ENCODE peak calls at places on chromosomes 13 and 19, in eight cellular contexts. One of them, this sample, is unnamed.

GRCh38 chr13:34750078-34750703 is 191.9 kb upstream of the NBEA start:
- DNase-seq in stimulated activated CD4-positive, alpha-beta T cell treated with anti-CD3 and anti-CD28 coated beads, Interleukin-12 subunit alpha, Interleukin-12 subunit beta, amount 100 ng/mL, for 48 hours: no peak
- DNase-seq in HEK293T: no peak
- DNase-seq in left colon: peak; percentile 31
- DNase-seq in lower lobe of right lung: peak; percentile 44
- DNase-seq in neural crest cell: no peak
- DNase-seq in stimulated activated CD8-positive, alpha-beta memory T cell treated with anti-CD3 and anti-CD28 coated beads, Interleukin-2, amount 100 ng/mL, for 48 hours: no peak
- DNase-seq in stimulated activated naive CD8-positive, alpha-beta T cell treated with anti-CD3 and anti-CD28 coated beads, Interleukin-15, Interleukin-2, amounts not matched to agents 100 U/mL and 50 U/mL, for 24 hours: no peak
- DNase-seq in this sample: no peak

GRCh38 chr19:51020988-51021651 is 1.6 kb upstream of the KLK10 start:
- DNase-seq in left colon: no peak
- DNase-seq in stimulated activated CD4-positive, alpha-beta T cell treated with anti-CD3 and anti-CD28 coated beads, Interleukin-12 subunit alpha, Interleukin-12 subunit beta, amount 100 ng/mL, for 48 hours: no peak
- DNase-seq in HEK293T: peak; percentile 34
- DNase-seq in stimulated activated CD8-positive, alpha-beta memory T cell treated with anti-CD3 and anti-CD28 coated beads, Interleukin-2, amount 100 ng/mL, for 48 hours: no peak
- DNase-seq in lower lobe of right lung: no peak
- DNase-seq in stimulated activated naive CD8-positive, alpha-beta T cell treated with anti-CD3 and anti-CD28 coated beads, Interleukin-15, Interleukin-2, amounts not matched to agents 100 U/mL and 50 U/mL, for 24 hours: no peak
- DNase-seq in neural crest cell: no peak
- DNase-seq in this sample: no peak

GRCh38 chr13:66341978-66342377 is 888.2 kb downstream of the PCDH9 start:
- DNase-seq in stimulated activated naive CD8-positive, alpha-beta T cell treated with anti-CD3 and anti-CD28 coated beads, Interleukin-15, Interleukin-2, amounts not matched to agents 100 U/mL and 50 U/mL, for 24 hours: no peak
- DNase-seq in lower lobe of right lung: no peak
- DNase-seq in neural crest cell: no peak
- DNase-seq in stimulated activated CD8-positive, alpha-beta memory T cell treated with anti-CD3 and anti-CD28 coated beads, Interleukin-2, amount 100 ng/mL, for 48 hours: no peak
- DNase-seq in HEK293T: no peak
- DNase-seq in stimulated activated CD4-positive, alpha-beta T cell treated with anti-CD3 and anti-CD28 coated beads, Interleukin-12 subunit alpha, Interleukin-12 subunit beta, amount 100 ng/mL, for 48 hours: no peak
- DNase-seq in left colon: no peak
- DNase-seq in this sample: no peak

GRCh38 chr13:26605845-26606244 is 48.4 kb downstream of the WASF3 start:
- DNase-seq in stimulated activated CD8-positive, alpha-beta memory T cell treated with anti-CD3 and anti-CD28 coated beads, Interleukin-2, amount 100 ng/mL, for 48 hours: no peak
- DNase-seq in lower lobe of right lung: no peak
- DNase-seq in HEK293T: peak; percentile 24
- DNase-seq in neural crest cell: no peak
- DNase-seq in stimulated activated naive CD8-positive, alpha-beta T cell treated with anti-CD3 and anti-CD28 coated beads, Interleukin-15, Interleukin-2, amounts not matched to agents 100 U/mL and 50 U/mL, for 24 hours: no peak
- DNase-seq in left colon: no peak
- DNase-seq in stimulated activated CD4-positive, alpha-beta T cell treated with anti-CD3 and anti-CD28 coated beads, Interleukin-12 subunit alpha, Interleukin-12 subunit beta, amount 100 ng/mL, for 48 hours: no peak
- DNase-seq in this sample: no peak

GRCh38 chr19:12965017-12965811 is 4.2 kb upstream of the DAND5 start:
- DNase-seq in lower lobe of right lung: peak; percentile 87
- DNase-seq in stimulated activated CD4-positive, alpha-beta T cell treated with anti-CD3 and anti-CD28 coated beads, Interleukin-12 subunit alpha, Interleukin-12 subunit beta, amount 100 ng/mL, for 48 hours: peak; percentile 79
- DNase-seq in stimulated activated CD8-positive, alpha-beta memory T cell treated with anti-CD3 and anti-CD28 coated beads, Interleukin-2, amount 100 ng/mL, for 48 hours: peak; percentile 80
- DNase-seq in neural crest cell: peak; percentile 81
- DNase-seq in stimulated activated naive CD8-positive, alpha-beta T cell treated with anti-CD3 and anti-CD28 coated beads, Interleukin-15, Interleukin-2, amounts not matched to agents 100 U/mL and 50 U/mL, for 24 hours: peak; percentile 91
- DNase-seq in left colon: peak; percentile 86
- DNase-seq in HEK293T: peak; percentile 87
- DNase-seq in this sample: peak; percentile 58

GRCh38 chr19:44809856-44810554 is 1.1 kb downstream of the BCAM start:
- DNase-seq in HEK293T: no peak
- DNase-seq in left colon: no peak
- DNase-seq in stimulated activated CD4-positive, alpha-beta T cell treated with anti-CD3 and anti-CD28 coated beads, Interleukin-12 subunit alpha, Interleukin-12 subunit beta, amount 100 ng/mL, for 48 hours: no peak
- DNase-seq in stimulated activated naive CD8-positive, alpha-beta T cell treated with anti-CD3 and anti-CD28 coated beads, Interleukin-15, Interleukin-2, amounts not matched to agents 100 U/mL and 50 U/mL, for 24 hours: no peak
- DNase-seq in stimulated activated CD8-positive, alpha-beta memory T cell treated with anti-CD3 and anti-CD28 coated beads, Interleukin-2, amount 100 ng/mL, for 48 hours: no peak
- DNase-seq in lower lobe of right lung: no peak
- DNase-seq in neural crest cell: no peak
- DNase-seq in this sample: no peak

GRCh38 chr13:45728759-45729158 is 26.6 kb downstream of the CBY2 start:
- DNase-seq in stimulated activated naive CD8-positive, alpha-beta T cell treated with anti-CD3 and anti-CD28 coated beads, Interleukin-15, Interleukin-2, amounts not matched to agents 100 U/mL and 50 U/mL, for 24 hours: no peak
- DNase-seq in stimulated activated CD4-positive, alpha-beta T cell treated with anti-CD3 and anti-CD28 coated beads, Interleukin-12 subunit alpha, Interleukin-12 subunit beta, amount 100 ng/mL, for 48 hours: no peak
- DNase-seq in left colon: no peak
- DNase-seq in lower lobe of right lung: no peak
- DNase-seq in neural crest cell: no peak
- DNase-seq in HEK293T: peak; percentile 30
- DNase-seq in stimulated activated CD8-positive, alpha-beta memory T cell treated with anti-CD3 and anti-CD28 coated beads, Interleukin-2, amount 100 ng/mL, for 48 hours: no peak
- DNase-seq in this sample: no peak

GRCh38 chr13:97395437-97396136 is 38.4 kb upstream of the RAP2A start:
- DNase-seq in left colon: no peak
- DNase-seq in neural crest cell: no peak
- DNase-seq in HEK293T: no peak
- DNase-seq in stimulated activated CD4-positive, alpha-beta T cell treated with anti-CD3 and anti-CD28 coated beads, Interleukin-12 subunit alpha, Interleukin-12 subunit beta, amount 100 ng/mL, for 48 hours: no peak
- DNase-seq in stimulated activated naive CD8-positive, alpha-beta T cell treated with anti-CD3 and anti-CD28 coated beads, Interleukin-15, Interleukin-2, amounts not matched to agents 100 U/mL and 50 U/mL, for 24 hours: no peak
- DNase-seq in stimulated activated CD8-positive, alpha-beta memory T cell treated with anti-CD3 and anti-CD28 coated beads, Interleukin-2, amount 100 ng/mL, for 48 hours: no peak
- DNase-seq in lower lobe of right lung: no peak
- DNase-seq in this sample: no peak

GRCh38 chr13:72244788-72245187 is 377.8 kb upstream of the DACH1 start:
- DNase-seq in neural crest cell: no peak
- DNase-seq in lower lobe of right lung: no peak
- DNase-seq in left colon: no peak
- DNase-seq in HEK293T: no peak
- DNase-seq in stimulated activated CD8-positive, alpha-beta memory T cell treated with anti-CD3 and anti-CD28 coated beads, Interleukin-2, amount 100 ng/mL, for 48 hours: no peak
- DNase-seq in stimulated activated naive CD8-positive, alpha-beta T cell treated with anti-CD3 and anti-CD28 coated beads, Interleukin-15, Interleukin-2, amounts not matched to agents 100 U/mL and 50 U/mL, for 24 hours: no peak
- DNase-seq in stimulated activated CD4-positive, alpha-beta T cell treated with anti-CD3 and anti-CD28 coated beads, Interleukin-12 subunit alpha, Interleukin-12 subunit beta, amount 100 ng/mL, for 48 hours: no peak
- DNase-seq in this sample: no peak

GRCh38 chr13:73803997-73804396 is 330.2 kb downstream of the KLF12 start:
- DNase-seq in stimulated activated CD8-positive, alpha-beta memory T cell treated with anti-CD3 and anti-CD28 coated beads, Interleukin-2, amount 100 ng/mL, for 48 hours: no peak
- DNase-seq in lower lobe of right lung: no peak
- DNase-seq in stimulated activated naive CD8-positive, alpha-beta T cell treated with anti-CD3 and anti-CD28 coated beads, Interleukin-15, Interleukin-2, amounts not matched to agents 100 U/mL and 50 U/mL, for 24 hours: no peak
- DNase-seq in neural crest cell: no peak
- DNase-seq in left colon: no peak
- DNase-seq in HEK293T: no peak
- DNase-seq in stimulated activated CD4-positive, alpha-beta T cell treated with anti-CD3 and anti-CD28 coated beads, Interleukin-12 subunit alpha, Interleukin-12 subunit beta, amount 100 ng/mL, for 48 hours: no peak
- DNase-seq in this sample: no peak

GRCh38 chr19:31408460-31409124 is 59.4 kb upstream of the TSHZ3 start:
- DNase-seq in lower lobe of right lung: no peak
- DNase-seq in HEK293T: no peak
- DNase-seq in left colon: no peak
- DNase-seq in stimulated activated naive CD8-positive, alpha-beta T cell treated with anti-CD3 and anti-CD28 coated beads, Interleukin-15, Interleukin-2, amounts not matched to agents 100 U/mL and 50 U/mL, for 24 hours: no peak
- DNase-seq in stimulated activated CD4-positive, alpha-beta T cell treated with anti-CD3 and anti-CD28 coated beads, Interleukin-12 subunit alpha, Interleukin-12 subunit beta, amount 100 ng/mL, for 48 hours: no peak
- DNase-seq in neural crest cell: no peak
- DNase-seq in stimulated activated CD8-positive, alpha-beta memory T cell treated with anti-CD3 and anti-CD28 coated beads, Interleukin-2, amount 100 ng/mL, for 48 hours: no peak
- DNase-seq in this sample: no peak

GRCh38 chr13:111006508-111007031 is 91.7 kb upstream of the ANKRD10 start:
- DNase-seq in stimulated activated CD4-positive, alpha-beta T cell treated with anti-CD3 and anti-CD28 coated beads, Interleukin-12 subunit alpha, Interleukin-12 subunit beta, amount 100 ng/mL, for 48 hours: no peak
- DNase-seq in HEK293T: peak; percentile 9
- DNase-seq in stimulated activated naive CD8-positive, alpha-beta T cell treated with anti-CD3 and anti-CD28 coated beads, Interleukin-15, Interleukin-2, amounts not matched to agents 100 U/mL and 50 U/mL, for 24 hours: no peak
- DNase-seq in lower lobe of right lung: no peak
- DNase-seq in stimulated activated CD8-positive, alpha-beta memory T cell treated with anti-CD3 and anti-CD28 coated beads, Interleukin-2, amount 100 ng/mL, for 48 hours: no peak
- DNase-seq in neural crest cell: no peak
- DNase-seq in left colon: peak; percentile 40
- DNase-seq in this sample: no peak

GRCh38 chr19:1610579-1610978 is 5.3 kb upstream of the UQCR11 start:
- DNase-seq in HEK293T: no peak
- DNase-seq in stimulated activated naive CD8-positive, alpha-beta T cell treated with anti-CD3 and anti-CD28 coated beads, Interleukin-15, Interleukin-2, amounts not matched to agents 100 U/mL and 50 U/mL, for 24 hours: no peak
- DNase-seq in left colon: no peak
- DNase-seq in stimulated activated CD4-positive, alpha-beta T cell treated with anti-CD3 and anti-CD28 coated beads, Interleukin-12 subunit alpha, Interleukin-12 subunit beta, amount 100 ng/mL, for 48 hours: no peak
- DNase-seq in stimulated activated CD8-positive, alpha-beta memory T cell treated with anti-CD3 and anti-CD28 coated beads, Interleukin-2, amount 100 ng/mL, for 48 hours: no peak
- DNase-seq in neural crest cell: no peak
- DNase-seq in lower lobe of right lung: no peak
- DNase-seq in this sample: no peak

GRCh38 chr13:43206858-43207257 is 183.5 kb downstream of the DNAJC15 start:
- DNase-seq in stimulated activated CD4-positive, alpha-beta T cell treated with anti-CD3 and anti-CD28 coated beads, Interleukin-12 subunit alpha, Interleukin-12 subunit beta, amount 100 ng/mL, for 48 hours: no peak
- DNase-seq in lower lobe of right lung: no peak
- DNase-seq in neural crest cell: no peak
- DNase-seq in left colon: no peak
- DNase-seq in stimulated activated naive CD8-positive, alpha-beta T cell treated with anti-CD3 and anti-CD28 coated beads, Interleukin-15, Interleukin-2, amounts not matched to agents 100 U/mL and 50 U/mL, for 24 hours: no peak
- DNase-seq in HEK293T: no peak
- DNase-seq in stimulated activated CD8-positive, alpha-beta memory T cell treated with anti-CD3 and anti-CD28 coated beads, Interleukin-2, amount 100 ng/mL, for 48 hours: no peak
- DNase-seq in this sample: no peak

GRCh38 chr13:21528616-21529015 is 69.5 kb upstream of the ZDHHC20 start:
- DNase-seq in neural crest cell: no peak
- DNase-seq in stimulated activated CD8-positive, alpha-beta memory T cell treated with anti-CD3 and anti-CD28 coated beads, Interleukin-2, amount 100 ng/mL, for 48 hours: no peak
- DNase-seq in stimulated activated CD4-positive, alpha-beta T cell treated with anti-CD3 and anti-CD28 coated beads, Interleukin-12 subunit alpha, Interleukin-12 subunit beta, amount 100 ng/mL, for 48 hours: no peak
- DNase-seq in HEK293T: no peak
- DNase-seq in left colon: no peak
- DNase-seq in stimulated activated naive CD8-positive, alpha-beta T cell treated with anti-CD3 and anti-CD28 coated beads, Interleukin-15, Interleukin-2, amounts not matched to agents 100 U/mL and 50 U/mL, for 24 hours: no peak
- DNase-seq in lower lobe of right lung: no peak
- DNase-seq in this sample: no peak

GRCh38 chr19:44796701-44797115 is 12.2 kb upstream of the BCAM start:
- DNase-seq in lower lobe of right lung: no peak
- DNase-seq in stimulated activated CD4-positive, alpha-beta T cell treated with anti-CD3 and anti-CD28 coated beads, Interleukin-12 subunit alpha, Interleukin-12 subunit beta, amount 100 ng/mL, for 48 hours: no peak
- DNase-seq in HEK293T: no peak
- DNase-seq in left colon: no peak
- DNase-seq in stimulated activated CD8-positive, alpha-beta memory T cell treated with anti-CD3 and anti-CD28 coated beads, Interleukin-2, amount 100 ng/mL, for 48 hours: no peak
- DNase-seq in neural crest cell: no peak
- DNase-seq in stimulated activated naive CD8-positive, alpha-beta T cell treated with anti-CD3 and anti-CD28 coated beads, Interleukin-15, Interleukin-2, amounts not matched to agents 100 U/mL and 50 U/mL, for 24 hours: no peak
- DNase-seq in this sample: peak; percentile 59

GRCh38 chr13:24264976-24265375 is 44.4 kb upstream of the C1QTNF9 start:
- DNase-seq in stimulated activated CD4-positive, alpha-beta T cell treated with anti-CD3 and anti-CD28 coated beads, Interleukin-12 subunit alpha, Interleukin-12 subunit beta, amount 100 ng/mL, for 48 hours: peak; percentile 74
- DNase-seq in left colon: peak; percentile 37
- DNase-seq in stimulated activated CD8-positive, alpha-beta memory T cell treated with anti-CD3 and anti-CD28 coated beads, Interleukin-2, amount 100 ng/mL, for 48 hours: peak; percentile 72
- DNase-seq in HEK293T: no peak
- DNase-seq in lower lobe of right lung: peak; percentile 75
- DNase-seq in neural crest cell: no peak
- DNase-seq in stimulated activated naive CD8-positive, alpha-beta T cell treated with anti-CD3 and anti-CD28 coated beads, Interleukin-15, Interleukin-2, amounts not matched to agents 100 U/mL and 50 U/mL, for 24 hours: peak; percentile 79
- DNase-seq in this sample: no peak

GRCh38 chr19:34482380-34483250 is 1.1 kb downstream of the WTIP start:
- DNase-seq in lower lobe of right lung: no peak
- DNase-seq in stimulated activated CD8-positive, alpha-beta memory T cell treated with anti-CD3 and anti-CD28 coated beads, Interleukin-2, amount 100 ng/mL, for 48 hours: no peak
- DNase-seq in left colon: no peak
- DNase-seq in HEK293T: peak; percentile 27
- DNase-seq in neural crest cell: peak; percentile 45
- DNase-seq in stimulated activated CD4-positive, alpha-beta T cell treated with anti-CD3 and anti-CD28 coated beads, Interleukin-12 subunit alpha, Interleukin-12 subunit beta, amount 100 ng/mL, for 48 hours: no peak
- DNase-seq in stimulated activated naive CD8-positive, alpha-beta T cell treated with anti-CD3 and anti-CD28 coated beads, Interleukin-15, Interleukin-2, amounts not matched to agents 100 U/mL and 50 U/mL, for 24 hours: no peak
- DNase-seq in this sample: no peak

This sample was measured in CMK.